ENCODE peak calls at places on chromosome 22, in four cellular contexts. U, H, G and F are unnamed samples.

GRCh38 chr22:46534901-46535630 is 2.4 kb downstream of the CELSR1 start:
- DNase-seq in H (no peak), U (no peak), G (no peak), F (no peak)

GRCh38 chr22:35785181-35785923 is 67.7 kb downstream of the APOL5 start:
- DNase-seq in H (no peak), G (no peak), U (peak; percentile 22), F (no peak)

GRCh38 chr22:29344137-29344536 is 28.6 kb upstream of the RASL10A start:
- DNase-seq in G (no peak), H (peak; percentile 37), U (peak; percentile 69), F (no peak)

GRCh38 chr22:49972163-49973017 is 11.8 kb downstream of the PIM3 start:
- DNase-seq in H (no peak), G (no peak), U (no peak), F (peak; percentile 38)

GRCh38 chr22:44574581-44575343 is 76.7 kb upstream of the RTL6 start:
- DNase-seq in H (no peak), U (no peak), G (no peak), F (no peak)

GRCh38 chr22:39177456-39177775 is 24.9 kb upstream of the CBX7 start:
- DNase-seq in H (no peak), U (no peak), G (no peak), F (no peak)

GRCh38 chr22:17366329-17366728 is 2.9 kb upstream of the CECR2 start:
- DNase-seq in G (no peak), H (no peak), U (no peak), F (no peak)

GRCh38 chr22:46064236-46064965 is 85.9 kb upstream of the PPARA start:
- DNase-seq in H (no peak), G (no peak), U (no peak), F (peak; percentile 5)

GRCh38 chr22:38193580-38193979 is 8.2 kb upstream of the MAFF start:
- DNase-seq in G (no peak), H (no peak), U (no peak), F (no peak)

GRCh38 chr22:50078246-50078645 is 7.0 kb downstream of the MLC1 start:
- DNase-seq in G (no peak), U (no peak), H (no peak), F (no peak)

GRCh38 chr22:44107341-44107740 is 73.4 kb upstream of the PARVG start:
- DNase-seq in G (no peak), U (no peak), H (peak; percentile 92), F (peak; percentile 75)

GRCh38 chr22:43090130-43090789 is 1.1 kb upstream of the TTLL1 start:
- DNase-seq in H (peak; percentile 52), U (peak; percentile 85), G (no peak), F (no peak)

GRCh38 chr22:21651521-21652009 is 9.5 kb downstream of the SDF2L1 start:
- DNase-seq in G (peak; percentile 68), H (no peak), U (peak; percentile 18), F (peak; percentile 51)

GRCh38 chr22:38873469-38874411 is 1.7 kb upstream of the CBX6 start:
- DNase-seq in H (peak; percentile 27), U (no peak), G (no peak), F (no peak)

GRCh38 chr22:50730013-50730891 is 7.8 kb upstream of the ACR start:
- DNase-seq in G (no peak), U (no peak), H (no peak), F (no peak)

GRCh38 chr22:35915477-35916013 is 113.1 kb downstream of the RBFOX2 start:
- DNase-seq in U (peak; percentile 55), G (no peak), H (peak; percentile 31), F (no peak)

GRCh38 chr22:23158516-23159286 is 13.4 kb downstream of the RAB36 start:
- DNase-seq in U (no peak), G (no peak), H (no peak), F (no peak)

GRCh38 chr22:43179911-43180195 is 7.1 kb downstream of the TTLL12 start:
- DNase-seq in H (no peak), U (no peak), G (no peak), F (no peak)

GRCh38 chr22:48885271-48885918 is 942.3 kb downstream of the BRD1 start:
- DNase-seq in G (no peak), U (no peak), H (no peak), F (peak; percentile 24)

GRCh38 chr22:41709341-41709740 is 10.0 kb downstream of the MEI1 start:
- DNase-seq in G (no peak), H (no peak), U (no peak), F (no peak)

DNA sequence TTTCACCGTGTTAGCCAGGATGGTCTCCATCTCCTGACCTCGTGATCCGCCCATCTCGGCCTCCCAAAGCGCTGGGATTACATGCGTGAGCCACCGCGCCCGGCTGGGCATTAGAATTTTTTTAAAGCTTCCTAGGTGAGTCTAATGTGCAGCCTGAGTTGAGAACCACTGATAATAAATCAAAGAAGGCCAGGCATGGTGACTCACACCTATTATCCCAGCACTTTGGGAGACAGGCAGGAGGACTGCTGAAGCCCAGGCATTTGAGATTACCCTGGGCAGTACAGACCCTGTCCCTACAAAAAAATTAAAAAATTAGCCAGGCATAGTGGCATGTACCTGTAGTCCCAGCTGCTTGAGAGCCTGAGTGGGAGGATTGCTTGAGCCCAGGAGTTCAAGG is 13.7 kb downstream of the MEI1 start:
- DNase-seq in G (no peak), H (no peak), U (no peak), F (no peak)
- H2BK15ac ChIP-seq in G (no peak overlapping the region), H (no peak overlapping the region), U (no peak overlapping the region), F (no peak overlapping the region)

GRCh38 chr22:37178350-37179125 is 9.5 kb downstream of the C1QTNF6 start:
- DNase-seq in H (no peak), G (no peak), U (no peak), F (no peak)

GRCh38 chr22:37177221-37177620 is 10.8 kb downstream of the C1QTNF6 start:
- DNase-seq in G (no peak), U (no peak), H (no peak), F (no peak)

GRCh38 chr22:37176464-37177061 is 11.5 kb downstream of the C1QTNF6 start:
- DNase-seq in U (peak; percentile 48), H (no peak), G (no peak), F (no peak)

GRCh38 chr22:37179126-37179470 is 8.9 kb downstream of the C1QTNF6 start:
- DNase-seq in U (no peak), H (no peak), G (no peak), F (no peak)

GRCh38 chr22:37177755-37178154 is 10.3 kb downstream of the C1QTNF6 start:
- DNase-seq in H (no peak), U (no peak), G (no peak), F (no peak)
- H2BK15ac ChIP-seq in H (no peak overlapping the region), U (no peak overlapping the region), G (no peak overlapping the region), F (no peak overlapping the region)

GRCh38 chr22:40855104-40855959 is 1.1 kb downstream of the ST13 start:
- DNase-seq in G (no peak), H (no peak), U (peak; percentile 47), F (no peak)

GRCh38 chr22:40853961-40854360 is 2.5 kb downstream of the ST13 start:
- DNase-seq in H (no peak), U (peak; percentile 18), G (no peak), F (no peak)

GRCh38 chr22:40857309-40857851 is 432 bp downstream of the XPNPEP3 start:
- DNase-seq in H (no peak), G (no peak), U (peak; percentile 56), F (no peak)

GRCh38 chr22:40855960-40856512 is 403 bp downstream of the ST13 start:
- DNase-seq in U (no peak), G (peak; percentile 53), H (peak; percentile 52), F (peak; percentile 46)

DNA sequence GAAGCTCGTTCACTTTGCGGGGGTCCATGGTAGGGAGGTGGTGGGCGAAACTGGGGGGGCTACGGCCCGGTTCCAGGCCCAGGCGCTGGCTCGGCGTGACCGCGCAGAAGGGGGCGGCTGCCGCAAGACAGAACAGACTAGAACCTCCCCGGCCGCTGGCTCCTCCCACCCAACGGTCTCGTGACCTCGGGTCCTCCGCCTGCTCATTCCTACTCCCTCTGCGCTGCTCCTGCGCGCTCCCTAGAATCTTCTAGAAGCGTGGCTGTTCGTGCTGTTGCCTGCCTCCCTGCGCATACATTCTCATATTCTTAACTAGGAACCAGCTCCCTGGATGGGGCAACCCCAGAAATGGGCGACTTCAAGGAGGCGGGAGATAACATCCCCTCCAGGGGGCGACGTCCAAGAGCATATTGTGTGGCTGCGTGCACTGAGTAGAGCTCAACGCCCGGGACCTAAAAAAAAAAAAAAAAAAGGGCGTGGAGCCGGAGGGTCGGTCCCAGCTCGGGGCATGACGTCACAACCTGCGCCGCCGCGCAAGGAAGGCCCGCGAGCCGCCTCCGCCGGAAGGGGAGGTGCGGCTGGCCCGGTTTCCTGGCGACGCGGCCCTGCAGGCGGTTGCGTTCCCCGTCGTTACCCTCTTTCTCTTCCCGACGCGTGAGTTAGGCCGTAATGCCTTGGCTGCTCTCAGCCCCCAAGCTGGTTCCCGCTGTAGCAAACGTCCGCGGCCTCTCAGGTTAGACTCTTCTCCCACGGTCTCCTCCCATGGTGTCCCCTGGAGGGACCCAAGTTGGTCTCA is at the start of the genes ST13 and XPNPEP3:
- DNase-seq in G (peak; percentile 97), H (peak; percentile 98), U (peak; percentile 97), F (peak; percentile 97)
- H2BK15ac ChIP-seq in G (peak within 1 kb of the TSS; percentile 91), H (no peak within 1 kb of the TSS), U (peak within 1 kb of the TSS; percentile 60), F (no peak within 1 kb of the TSS)

GRCh38 chr22:27201741-27202140 is 544.4 kb downstream of the MIAT start:
- DNase-seq in H (no peak), U (no peak), G (no peak), F (no peak)
- H2BK15ac ChIP-seq in H (no peak overlapping the region), U (no peak overlapping the region), G (no peak overlapping the region), F (no peak overlapping the region)

DNA sequence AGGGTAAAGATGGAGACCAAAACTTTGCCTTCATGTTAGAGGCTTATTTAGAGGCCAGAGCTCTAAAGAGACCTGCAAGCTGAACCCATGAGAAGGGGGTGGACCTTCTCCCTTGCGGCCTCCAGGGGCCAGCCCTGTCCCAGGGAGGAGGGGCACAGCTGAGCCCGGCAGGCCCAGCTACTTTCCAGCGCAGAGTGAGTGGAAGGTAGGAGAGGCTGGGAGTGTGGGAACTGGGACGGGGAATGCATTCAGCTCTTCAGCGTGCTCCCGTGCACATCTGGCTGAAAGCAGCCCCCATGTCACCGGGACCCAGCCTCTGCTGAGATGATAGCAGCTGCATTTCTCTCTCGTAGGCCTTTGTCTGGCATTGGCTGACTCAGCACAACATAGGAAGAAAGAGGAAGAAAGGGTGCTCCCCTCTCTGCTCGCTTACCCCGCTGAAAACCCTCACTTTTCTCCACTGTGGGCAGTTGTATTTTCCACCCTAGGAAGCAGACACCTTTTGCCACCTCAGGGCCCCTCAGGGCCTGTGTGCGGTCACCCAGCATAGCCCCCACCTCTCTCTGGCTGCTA is 951.5 kb downstream of the TBC1D22A start:
- DNase-seq in H (no peak), G (no peak), U (no peak), F (peak; percentile 42)
- H2BK15ac ChIP-seq in H (no peak overlapping the region), G (peak overlapping the region; percentile 65), U (no peak overlapping the region), F (no peak overlapping the region)